ENCODE peak calls at places on chromosomes 13 and 19, in four cellular contexts. One of them, this sample, is unnamed.

GRCh38 chr19:13804830-13805683 is 9.8 kb downstream of the ZSWIM4 start:
- DNase-seq in pancreas: no peak
- DNase-seq in T-helper 2 cell: no peak
- DNase-seq in iPS DF 6.9: no peak
- DNase-seq in this sample: no peak

GRCh38 chr13:100333141-100333540 is 244.2 kb downstream of the PCCA start:
- DNase-seq in T-helper 2 cell: no peak
- DNase-seq in pancreas: no peak
- DNase-seq in iPS DF 6.9: no peak
- DNase-seq in this sample: no peak

GRCh38 chr19:36152061-36152885 is at the start of gene COX7A1:
- DNase-seq in iPS DF 6.9: no peak
- DNase-seq in T-helper 2 cell: no peak
- DNase-seq in pancreas: no peak
- DNase-seq in this sample: no peak

GRCh38 chr13:23770428-23770827 is 118.8 kb downstream of the MIPEP start:
- DNase-seq in pancreas: no peak
- DNase-seq in iPS DF 6.9: no peak
- DNase-seq in T-helper 2 cell: no peak
- DNase-seq in this sample: no peak

GRCh38 chr13:41216160-41216559 is 21.8 kb upstream of the KBTBD7 start:
- DNase-seq in iPS DF 6.9: no peak
- DNase-seq in pancreas: no peak
- DNase-seq in T-helper 2 cell: no peak
- DNase-seq in this sample: no peak

GRCh38 chr13:28719656-28720055 is 886 bp upstream of the SLC46A3 start:
- DNase-seq in iPS DF 6.9: no peak
- DNase-seq in pancreas: no peak
- DNase-seq in T-helper 2 cell: no peak
- DNase-seq in this sample: no peak

GRCh38 chr19:5085566-5085965 is 116.7 kb downstream of the KDM4B start:
- DNase-seq in iPS DF 6.9: no peak
- DNase-seq in pancreas: no peak
- DNase-seq in T-helper 2 cell: no peak
- DNase-seq in this sample: no peak

GRCh38 chr13:112587767-112588489 is at the start of gene TUBGCP3:
- DNase-seq in pancreas: peak; percentile 84
- DNase-seq in T-helper 2 cell: peak; percentile 63
- DNase-seq in iPS DF 6.9: no peak
- DNase-seq in this sample: peak; percentile 56

GRCh38 chr19:52638601-52639000 is 446 bp upstream of the ZNF83 start:
- DNase-seq in T-helper 2 cell: no peak
- DNase-seq in pancreas: peak; percentile 24
- DNase-seq in iPS DF 6.9: no peak
- DNase-seq in this sample: no peak

GRCh38 chr19:15633122-15633521 is 7.6 kb upstream of the CYP4F3 start:
- DNase-seq in pancreas: no peak
- DNase-seq in T-helper 2 cell: no peak
- DNase-seq in iPS DF 6.9: no peak
- DNase-seq in this sample: no peak

GRCh38 chr13:21022056-21022693 is 39.2 kb downstream of the LATS2 start:
- DNase-seq in T-helper 2 cell: no peak
- DNase-seq in iPS DF 6.9: no peak
- DNase-seq in pancreas: no peak
- DNase-seq in this sample: no peak

GRCh38 chr19:18650048-18650435 is 13.2 kb downstream of the KLHL26 start:
- DNase-seq in iPS DF 6.9: no peak
- DNase-seq in T-helper 2 cell: no peak
- DNase-seq in pancreas: no peak
- DNase-seq in this sample: no peak

GRCh38 chr13:106685142-106685541 is 117.2 kb upstream of the ARGLU1 start:
- DNase-seq in pancreas: no peak
- DNase-seq in iPS DF 6.9: no peak
- DNase-seq in T-helper 2 cell: no peak
- DNase-seq in this sample: no peak

GRCh38 chr13:57470491-57470890 is 161.1 kb upstream of the PCDH17 start:
- DNase-seq in T-helper 2 cell: no peak
- DNase-seq in iPS DF 6.9: no peak
- DNase-seq in pancreas: no peak
- DNase-seq in this sample: no peak

GRCh38 chr13:31964168-31964567 is 67.4 kb upstream of the FRY start:
- DNase-seq in T-helper 2 cell: no peak
- DNase-seq in iPS DF 6.9: no peak
- DNase-seq in pancreas: no peak
- DNase-seq in this sample: no peak

GRCh38 chr13:98549006-98549727 is 27.7 kb downstream of the STK24 start:
- DNase-seq in pancreas: no peak
- DNase-seq in T-helper 2 cell: no peak
- DNase-seq in iPS DF 6.9: no peak
- DNase-seq in this sample: no peak

GRCh38 chr13:30796833-30797601 is 61.7 kb downstream of the ALOX5AP start:
- DNase-seq in pancreas: no peak
- DNase-seq in iPS DF 6.9: no peak
- DNase-seq in T-helper 2 cell: no peak
- DNase-seq in this sample: no peak

GRCh38 chr13:55820817-55821216 is 1319.9 kb upstream of the PRR20A start:
- DNase-seq in pancreas: no peak
- DNase-seq in T-helper 2 cell: no peak
- DNase-seq in iPS DF 6.9: no peak
- DNase-seq in this sample: no peak